ENCODE peak calls at places on chromosome 7, in five cellular contexts. G, J, V, C and I are unnamed samples.
A peak's percentile ranks its signal among the peaks of the same experiment; 100 is the strongest.

GRCh38 chr7:19107392-19108147 is 9.9 kb downstream of the TWIST1 start:
- DNase-seq in J (peak; percentile 73), C (no peak), V (no peak), G (peak; percentile 77), I (no peak)

GRCh38 chr7:78636727-78637126 is 816.7 kb downstream of the MAGI2 start:
- DNase-seq in C (no peak), J (no peak), G (no peak), V (no peak), I (no peak)

GRCh38 chr7:7816084-7816483 is 97.7 kb upstream of the RPA3 start:
- DNase-seq in G (no peak), V (no peak), J (no peak), C (peak; percentile 85), I (no peak)

GRCh38 chr7:26673858-26674257 is 190.5 kb downstream of the SKAP2 start:
- DNase-seq in C (no peak), J (no peak), G (no peak), V (no peak), I (no peak)

GRCh38 chr7:120813089-120813488 is 44.9 kb downstream of the TSPAN12 start:
- DNase-seq in J (no peak), G (no peak), V (no peak), C (no peak), I (no peak)

GRCh38 chr7:158734861-158735260 is 30.3 kb upstream of the NCAPG2 start:
- DNase-seq in J (no peak), G (no peak), C (no peak), V (no peak), I (no peak)

GRCh38 chr7:91137447-91137846 is 126.8 kb upstream of the FZD1 start:
- DNase-seq in V (no peak), C (no peak), G (no peak), J (no peak), I (no peak)

GRCh38 chr7:146960747-146961416 is 844.3 kb downstream of the CNTNAP2 start:
- DNase-seq in J (no peak), C (no peak), G (peak; percentile 22), V (no peak), I (no peak)

GRCh38 chr7:25216837-25217236 is 11.4 kb downstream of the NPVF start:
- DNase-seq in J (no peak), G (peak; percentile 48), C (peak; percentile 11), V (no peak), I (no peak)

GRCh38 chr7:33411000-33411399 is 281.6 kb downstream of the BBS9 start:
- DNase-seq in J (no peak), C (no peak), V (no peak), G (no peak), I (no peak)

GRCh38 chr7:87253589-87254087 is 34.1 kb upstream of the TMEM243 start:
- DNase-seq in G (no peak), C (no peak), J (no peak), V (no peak), I (no peak)

GRCh38 chr7:1843921-1844335 is 173.9 kb downstream of the ELFN1 start:
- DNase-seq in J (peak; percentile 46), C (no peak), V (no peak), G (no peak), I (peak; percentile 72)

GRCh38 chr7:139681463-139681755 is 96.4 kb downstream of the HIPK2 start:
- DNase-seq in V (no peak), C (no peak), J (no peak), G (no peak), I (no peak)

GRCh38 chr7:102300643-102301211 is 14.1 kb downstream of the SH2B2 start:
- DNase-seq in G (no peak), J (no peak), V (no peak), C (no peak), I (no peak)

GRCh38 chr7:27128776-27129728 is 1.5 kb downstream of the HOXA4 start:
- DNase-seq in C (no peak), V (no peak), J (no peak), G (no peak), I (no peak)

GRCh38 chr7:125490167-125490566 is 560.5 kb upstream of the POT1 start:
- DNase-seq in J (no peak), G (no peak), C (no peak), V (no peak), I (no peak)

DNA sequence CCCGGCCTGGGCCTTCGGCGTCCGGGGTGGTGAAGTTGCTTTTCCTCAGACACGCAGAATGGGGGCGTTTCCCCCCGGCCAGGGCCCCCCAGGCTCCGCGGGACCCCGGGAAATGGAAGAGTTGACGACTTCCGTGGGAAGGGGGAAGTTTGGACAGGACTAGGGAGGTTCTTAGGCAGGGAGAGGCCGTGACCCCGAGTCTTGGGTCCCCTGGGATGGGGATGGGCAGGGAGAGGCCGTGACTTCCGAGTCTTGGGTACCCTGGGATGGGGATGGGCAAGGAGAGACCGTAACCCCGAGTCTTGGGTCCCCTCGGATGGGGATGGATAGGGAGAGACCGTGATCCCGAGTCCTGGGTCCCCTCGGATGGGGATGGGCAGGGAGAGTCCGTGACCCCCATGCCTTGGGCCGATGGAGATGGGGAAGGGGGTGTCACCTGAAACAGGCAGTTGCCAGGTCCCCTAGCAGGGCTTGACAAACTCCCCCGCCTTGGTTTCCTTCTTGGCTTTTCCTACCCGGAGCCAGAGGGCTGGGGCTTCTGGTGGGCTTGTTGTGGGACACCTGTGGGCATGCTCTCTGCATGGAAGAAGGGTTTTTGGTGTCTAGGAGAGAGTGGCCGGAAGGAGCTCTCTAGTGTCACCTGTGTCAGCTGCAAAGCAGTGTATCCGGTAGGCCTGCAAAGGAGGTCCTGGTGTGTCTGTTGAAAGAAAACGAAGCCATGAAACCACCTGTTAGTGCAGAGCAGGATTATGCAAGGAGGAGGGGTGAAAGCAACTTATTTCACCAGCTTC is 1.1 kb downstream of the TRRAP start:
- DNase-seq in V (peak; percentile 45), C (peak; percentile 32), J (no peak), G (peak; percentile 52), I (peak; percentile 85)
- TF ChIP-seq CTCF in V (no peak), C (peak; percentile 64), J (no peak), G (peak; percentile 5), I (no peak)

GRCh38 chr7:28686418-28686800 is 271.7 kb downstream of the TRIL start:
- DNase-seq in V (no peak), C (no peak), G (peak; percentile 49), J (no peak), I (no peak)
- TF ChIP-seq POLR2AphosphoS5 in V (no peak), C (no peak), G (no peak), J (peak; percentile 73), I (no peak)

DNA sequence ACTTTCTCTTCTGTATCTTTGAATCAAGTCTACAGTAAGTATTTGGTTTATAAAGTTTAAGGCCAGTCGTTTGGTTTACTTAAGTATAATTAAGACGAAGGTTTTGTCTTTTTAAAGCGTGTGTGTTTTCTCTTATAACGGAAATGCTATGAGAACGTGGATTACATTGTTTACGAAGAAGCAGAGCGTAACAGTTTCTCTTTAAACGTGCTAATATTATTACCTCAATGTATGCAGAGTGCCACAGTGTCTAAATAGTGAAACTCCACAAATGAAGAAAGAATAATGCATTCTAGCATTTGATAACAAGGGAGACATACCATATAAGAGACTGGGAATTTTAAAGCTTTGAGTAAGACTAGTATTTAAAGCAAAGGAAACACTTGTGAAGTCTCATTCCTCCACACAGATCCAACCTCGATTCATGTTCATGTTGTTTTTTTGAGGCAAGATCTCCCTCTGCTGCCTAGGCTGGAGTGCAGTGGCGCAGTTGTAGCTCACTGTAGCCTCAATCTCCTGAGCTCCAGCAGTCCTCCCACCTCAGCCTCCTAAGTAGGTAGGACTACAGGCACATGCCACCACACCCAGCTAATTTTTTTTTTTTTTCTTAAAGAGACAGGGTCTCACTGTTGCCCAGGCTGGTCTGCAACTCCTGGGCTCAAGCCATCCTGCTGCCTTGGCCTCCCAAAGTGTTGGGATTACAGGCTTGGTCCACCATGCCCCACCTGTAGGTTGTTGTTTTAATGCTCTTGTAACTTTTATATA is 75.1 kb downstream of the ANKRD61 start:
- DNase-seq in J (peak; percentile 56), G (no peak), V (peak; percentile 31), C (no peak), I (no peak)
- H3K4me3 ChIP-seq in J (peak overlapping the region; percentile 45), G (peak overlapping the region; percentile 96), V (peak overlapping the region; percentile 95), C (peak overlapping the region; percentile 93), I (peak overlapping the region; percentile 63)

DNA sequence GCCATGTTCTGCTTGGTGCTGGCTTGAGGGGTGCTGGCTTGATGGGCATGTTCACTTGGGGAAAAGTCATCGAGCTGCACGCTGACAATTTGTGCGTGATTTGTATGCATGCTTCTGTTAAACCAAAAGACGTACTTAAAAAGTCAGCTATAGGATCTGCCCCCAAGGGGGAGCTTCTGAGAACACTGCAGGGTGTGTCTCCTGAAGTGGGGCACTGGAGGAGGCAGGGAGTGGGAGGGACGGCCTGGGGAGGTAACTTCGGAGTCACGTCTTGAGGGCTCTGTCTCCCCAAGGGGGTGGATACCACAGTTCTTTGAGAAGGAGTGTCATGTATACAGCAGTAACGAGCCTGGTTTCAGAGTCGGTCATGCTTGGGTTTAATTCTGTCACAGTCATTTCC is 406.5 kb downstream of the PLXNA4 start:
- DNase-seq in V (no peak), G (no peak), J (no peak), C (no peak), I (no peak)
- TF ChIP-seq CTCF in V (no peak), G (no peak), J (no peak), C (no peak), I (no peak)

GRCh38 chr7:150336746-150337145 is 4.7 kb downstream of the RARRES2 start:
- DNase-seq in G (no peak), J (no peak), V (no peak), C (no peak), I (no peak)

GRCh38 chr7:150333659-150334058 is 7.8 kb downstream of the RARRES2 start:
- DNase-seq in V (no peak), J (peak; percentile 58), C (no peak), G (no peak), I (no peak)

GRCh38 chr7:150335774-150336112 is 5.7 kb downstream of the RARRES2 start:
- DNase-seq in V (no peak), J (no peak), C (no peak), G (no peak), I (no peak)

GRCh38 chr7:150334108-150334507 is 7.3 kb downstream of the RARRES2 start:
- DNase-seq in G (no peak), C (no peak), V (no peak), J (peak; percentile 54), I (no peak)

DNA sequence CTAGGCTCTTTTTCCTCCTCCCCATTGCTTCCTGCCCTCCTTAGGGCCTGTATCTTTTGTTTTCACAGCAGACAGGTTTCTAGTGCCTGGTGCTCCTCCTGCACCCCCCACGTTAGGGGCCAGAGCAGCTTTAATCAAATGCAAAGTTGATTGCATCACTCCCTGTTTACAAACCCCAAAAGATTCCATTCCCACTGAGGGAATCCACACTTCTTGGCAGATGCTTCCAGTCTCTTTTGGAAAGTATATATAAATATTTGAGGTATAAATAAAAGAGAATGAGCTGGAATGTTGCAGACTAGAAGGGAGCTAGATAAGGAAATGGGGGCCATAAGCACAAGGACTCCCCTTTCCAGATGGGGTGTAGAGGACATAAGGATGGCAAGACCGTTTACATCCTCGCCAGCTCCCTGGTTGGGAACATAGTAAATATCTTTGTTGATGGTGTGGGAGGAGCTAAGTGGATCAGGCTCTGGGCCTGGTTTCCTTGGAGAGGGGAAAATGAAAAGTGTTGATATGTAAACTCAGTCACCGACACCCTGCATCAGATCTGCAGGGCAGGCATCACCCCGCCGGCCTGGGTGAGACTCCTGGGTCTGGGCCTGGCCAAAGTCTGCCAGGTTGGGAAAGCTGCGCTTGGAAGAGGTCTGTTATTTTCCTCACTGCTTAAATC is 6.2 kb downstream of the RARRES2 start:
- DNase-seq in V (no peak), G (no peak), J (no peak), C (no peak), I (no peak)
- TF ChIP-seq POLR2AphosphoS5 in V (no peak), G (no peak), J (no peak), C (no peak), I (no peak)

GRCh38 chr7:109003742-109004141 is 434.1 kb downstream of the DNAJB9 start:
- DNase-seq in G (no peak), C (no peak), V (peak; percentile 49), J (no peak), I (no peak)

GRCh38 chr7:109009636-109010035 is 440.0 kb downstream of the DNAJB9 start:
- DNase-seq in V (no peak), C (no peak), J (no peak), G (no peak), I (no peak)
- H3K4me3 ChIP-seq in V (no peak overlapping the region), C (no peak overlapping the region), J (no peak overlapping the region), G (no peak overlapping the region), I (no peak overlapping the region)